ENCODE peak calls at places on chromosomes 3 and 15, in four cellular contexts. U is transverse colon, B is IMR-90, P is NB4. D is an unnamed sample.

GRCh38 chr3:19147905-19148767 is at the start of gene KCNH8:
- DNase-seq in U (peak; percentile 31), B (no peak), P (no peak), D (peak; percentile 29)

GRCh38 chr15:59273266-59273665 is 66.6 kb downstream of the LDHAL6B start:
- DNase-seq in U (no peak), B (no peak), P (no peak), D (no peak)

GRCh38 chr3:55690161-55690560 is 203.1 kb upstream of the WNT5A start:
- DNase-seq in U (no peak), B (peak; percentile 40), P (no peak), D (no peak)

GRCh38 chr15:78260489-78260888 is 3.9 kb upstream of the DNAJA4 start:
- DNase-seq in U (no peak), B (no peak), P (no peak), D (no peak)

GRCh38 chr3:113895964-113896363 is 51.8 kb upstream of the ZDHHC23 start:
- DNase-seq in U (no peak), B (no peak), P (no peak), D (no peak)

GRCh38 chr15:63466378-63467192 is 37.8 kb upstream of the USP3 start:
- DNase-seq in U (no peak), B (peak; percentile 70), P (peak; percentile 81), D (peak; percentile 25)

GRCh38 chr3:58627941-58628340 is 38.6 kb downstream of the FAM3D start:
- DNase-seq in U (no peak), B (no peak), P (no peak), D (no peak)

GRCh38 chr15:70050447-70050846 is 47.3 kb downstream of the TLE3 start:
- DNase-seq in U (no peak), B (no peak), P (no peak), D (no peak)

GRCh38 chr3:188947401-188947982 is 224.3 kb upstream of the TPRG1 start:
- DNase-seq in U (peak; percentile 89), B (peak; percentile 63), P (peak; percentile 15), D (peak; percentile 92)

GRCh38 chr15:20106026-20106425 is 435.6 kb downstream of the GOLGA6L6 start:
- DNase-seq in U (peak; percentile 6), B (no peak), P (no peak), D (peak; percentile 11)

GRCh38 chr3:108513961-108514360 is 3.6 kb upstream of the MYH15 start:
- DNase-seq in U (no peak), B (peak; percentile 27), P (no peak), D (no peak)

GRCh38 chr3:57184516-57184915 is 15.3 kb downstream of the HESX1 start:
- DNase-seq in U (no peak), B (no peak), P (no peak), D (no peak)

GRCh38 chr3:120773932-120774331 is 31.4 kb downstream of the GTF2E1 start:
- DNase-seq in U (no peak), B (peak; percentile 75), P (no peak), D (no peak)

GRCh38 chr3:151724846-151725562 is 8.7 kb upstream of the AADACL2 start:
- DNase-seq in U (no peak), B (peak; percentile 42), P (no peak), D (no peak)

GRCh38 chr3:107272885-107273284 is 104.4 kb upstream of the CCDC54 start:
- DNase-seq in U (no peak), B (no peak), P (no peak), D (no peak)

GRCh38 chr15:69842851-69843250 is 254.9 kb downstream of the TLE3 start:
- DNase-seq in U (no peak), B (no peak), P (no peak), D (no peak)

GRCh38 chr3:8702560-8702959 is 31.0 kb upstream of the CAV3 start:
- DNase-seq in U (no peak), B (no peak), P (peak; percentile 24), D (no peak)

DNA sequence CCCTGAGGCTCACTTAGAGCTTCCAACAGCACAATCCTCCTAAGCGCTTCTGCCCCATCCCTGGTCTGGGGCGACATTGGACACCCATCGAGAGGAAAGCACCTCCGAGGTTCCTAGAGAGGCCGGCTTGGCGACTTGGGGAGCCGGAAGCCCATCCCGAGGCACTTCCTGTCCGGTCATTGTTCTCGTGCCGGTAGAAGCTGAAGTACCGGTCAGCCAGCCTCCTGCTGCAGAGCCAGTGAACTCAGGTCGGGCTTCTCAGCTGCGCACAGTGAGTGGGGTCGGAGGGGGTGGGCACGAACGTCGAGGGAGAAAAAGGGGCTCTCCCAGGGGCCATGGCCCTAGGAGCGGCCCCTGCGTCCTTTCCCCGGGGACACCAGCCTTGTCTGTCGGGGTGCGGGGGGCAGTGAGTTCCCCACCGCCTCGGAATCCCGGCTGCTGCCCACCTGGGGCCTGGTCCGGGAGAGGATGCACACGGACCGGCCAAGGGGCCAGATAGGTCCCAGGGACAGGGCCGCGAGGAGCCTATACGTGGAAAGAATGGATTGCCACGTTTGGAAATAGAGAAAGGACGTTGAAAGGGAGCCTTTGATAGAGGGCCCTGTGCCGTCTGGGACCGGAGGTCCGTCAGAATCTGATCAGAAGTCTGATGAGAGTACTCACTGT is at the start of gene ZNF35:
- DNase-seq in U (peak; percentile 77), B (peak; percentile 92), P (peak; percentile 92), D (peak; percentile 82)
- TF ChIP-seq POLR2A in U (peak; percentile 27), B (peak; percentile 71), P (no peak), D (peak; percentile 24)

DNA sequence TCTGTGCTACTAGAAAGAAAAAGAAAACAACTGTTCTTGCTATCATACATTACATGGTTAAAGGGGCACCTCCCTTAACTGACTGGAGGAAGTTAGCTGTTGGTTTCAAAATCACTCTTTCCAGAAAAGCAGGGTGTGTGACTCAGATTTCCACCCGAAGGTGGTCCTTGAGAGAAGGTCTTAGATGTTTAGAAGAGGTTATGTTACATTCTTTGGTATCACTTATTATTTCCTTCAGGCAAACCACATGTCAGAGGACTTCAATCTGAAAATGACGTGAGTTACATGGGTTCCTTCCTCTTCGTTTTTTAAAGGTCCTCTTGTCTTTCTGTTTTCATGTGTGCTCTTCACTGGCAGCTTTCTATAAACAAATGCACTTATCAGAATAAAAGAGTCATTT is 307.9 kb upstream of the CBLB start:
- DNase-seq in U (no peak), B (peak; percentile 23), P (peak; percentile 26), D (no peak)
- H3K4me3 ChIP-seq in U (no peak overlapping the region), B (peak overlapping the region; percentile 41), P (no peak overlapping the region), D (no peak overlapping the region)

DNA sequence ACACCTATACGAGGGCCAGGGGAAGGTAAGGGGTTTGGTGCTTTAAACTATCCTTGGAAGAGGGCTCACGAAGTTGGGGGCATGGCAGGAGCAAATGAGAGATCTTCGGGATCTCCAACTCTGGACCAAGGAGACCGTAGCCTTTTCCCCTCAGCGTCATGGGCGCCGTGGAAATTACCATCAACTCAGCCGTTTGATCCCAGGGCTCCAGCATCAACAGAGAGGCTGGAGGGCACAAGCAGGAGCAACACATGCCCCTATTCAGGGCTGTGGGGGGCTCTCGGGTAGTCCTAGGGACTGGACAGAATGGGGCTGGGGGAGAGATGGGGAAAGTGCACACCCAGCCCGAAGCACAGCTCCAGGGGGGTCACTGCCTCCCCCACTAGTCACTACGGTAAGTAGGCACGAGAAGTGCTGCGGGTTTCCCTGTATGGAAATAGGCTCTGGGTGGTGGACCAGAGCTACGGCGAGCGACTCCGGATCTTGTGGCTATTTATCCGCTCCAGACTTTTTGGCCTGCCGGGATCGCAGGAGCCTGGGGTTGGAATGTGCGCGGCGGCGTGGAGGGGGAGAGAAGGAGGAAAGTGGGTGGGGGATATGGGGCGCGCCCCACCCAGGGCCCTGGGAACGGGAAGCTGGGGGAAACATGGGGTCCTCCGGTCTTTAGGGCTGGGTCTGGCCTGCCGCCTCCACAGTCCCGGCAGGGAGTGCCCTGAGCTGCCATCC is 539 bp upstream of the LAMB2 start:
- DNase-seq in U (peak; percentile 88), B (peak; percentile 85), P (peak; percentile 42), D (peak; percentile 91)
- TF ChIP-seq POLR2A in U (no peak), B (peak; percentile 46), P (no peak), D (no peak)

DNA sequence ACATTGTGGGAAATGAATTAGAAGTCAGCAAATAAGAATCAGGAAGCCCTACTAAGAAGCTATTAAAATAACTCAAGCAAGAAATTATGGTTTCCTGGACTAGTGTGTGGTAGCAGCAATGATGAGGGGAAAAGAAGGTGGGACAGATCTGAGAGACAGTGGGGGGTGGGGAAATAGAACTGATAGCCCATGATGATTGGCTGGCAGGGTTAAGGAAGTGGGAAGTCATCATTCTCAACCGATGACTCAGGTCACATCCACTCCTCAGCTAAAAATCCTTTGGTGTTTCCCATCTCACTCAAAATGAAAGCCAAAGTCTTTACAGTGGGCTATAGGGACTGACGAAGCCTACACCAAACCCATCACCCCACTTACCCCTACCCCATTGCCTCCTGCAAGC is 153.9 kb upstream of the ARHGEF26 start:
- DNase-seq in U (no peak), B (no peak), P (no peak), D (no peak)
- H3K4me3 ChIP-seq in U (no peak overlapping the region), B (no peak overlapping the region), P (no peak overlapping the region), D (no peak overlapping the region)

GRCh38 chr3:51386852-51387229 is 1.8 kb downstream of the MANF start:
- DNase-seq in U (no peak), B (no peak), P (no peak), D (no peak)

GRCh38 chr3:51384730-51385473 is at the start of gene MANF:
- DNase-seq in U (peak; percentile 98), B (peak; percentile 97), P (peak; percentile 99), D (peak; percentile 99)

GRCh38 chr3:51384145-51384729 is 854 bp upstream of the MANF start:
- DNase-seq in U (no peak), B (no peak), P (peak; percentile 49), D (peak; percentile 45)

GRCh38 chr3:51386159-51386851 is 1.2 kb downstream of the MANF start:
- DNase-seq in U (no peak), B (no peak), P (peak; percentile 26), D (no peak)

DNA sequence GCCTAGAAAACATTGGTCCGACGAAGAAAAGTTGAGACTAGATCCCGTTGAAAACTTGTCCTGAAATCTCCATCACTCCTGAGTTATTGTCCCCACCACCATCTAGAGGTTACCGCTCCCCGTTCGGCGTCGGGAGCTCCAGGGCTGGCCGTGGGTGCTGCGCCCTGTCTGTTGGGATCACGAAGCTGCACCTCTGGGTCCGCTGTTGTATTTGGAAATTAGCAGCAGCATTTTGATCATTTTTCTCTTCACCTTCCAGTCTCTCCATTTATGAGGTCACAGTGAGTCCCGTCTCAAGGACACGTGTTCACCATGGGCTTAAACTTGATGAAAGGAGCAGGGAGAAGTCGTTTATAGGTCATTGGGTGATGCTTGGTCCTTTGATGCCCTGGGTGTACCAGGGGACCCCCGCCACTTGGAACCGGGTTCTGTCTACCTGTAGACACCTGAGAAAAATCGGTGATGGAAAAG is 565 bp downstream of the MANF start:
- DNase-seq in U (no peak), B (no peak), P (no peak), D (no peak)
- TF ChIP-seq POLR2A in U (no peak), B (no peak), P (no peak), D (no peak)

D was measured in heart left ventricle.